ENCODE peak calls at places on chromosomes 3 and 15, in seven cellular contexts. J, F, K, R, G, I and Z are unnamed samples.
A peak's percentile ranks its signal among the peaks of the same experiment; 100 is the strongest.

GRCh38 chr3:175475765-175476164 is 616.6 kb downstream of the NAALADL2 start:
- DNase-seq in G (no peak), F (no peak), K (no peak), J (no peak), R (no peak), I (no peak), Z (no peak)

GRCh38 chr3:95460274-95460673 is 1354.1 kb upstream of the EPHA6 start:
- DNase-seq in J (no peak), R (no peak), G (no peak), F (no peak), K (no peak), I (no peak), Z (no peak)

GRCh38 chr15:78460737-78461136 is 22.7 kb downstream of the IREB2 start:
- DNase-seq in R (no peak), I (no peak), G (no peak), J (no peak), F (no peak), K (no peak), Z (no peak)

GRCh38 chr3:119582178-119582577 is 2.9 kb downstream of the ADPRH start:
- DNase-seq in K (no peak), G (no peak), I (peak; percentile 36), J (no peak), R (no peak), F (no peak), Z (no peak)

GRCh38 chr15:101296418-101297405 is 1.7 kb upstream of the SNRPA1 start:
- DNase-seq in R (no peak), J (no peak), F (no peak), G (no peak), I (no peak), K (no peak), Z (no peak)

GRCh38 chr15:82239685-82240391 is 22.7 kb downstream of the EFL1 start:
- DNase-seq in R (no peak), G (no peak), I (no peak), J (no peak), F (no peak), K (no peak), Z (no peak)

GRCh38 chr3:194101592-194102432 is 34.1 kb upstream of the HES1 start:
- DNase-seq in F (no peak), K (peak; percentile 58), J (no peak), G (no peak), I (no peak), R (no peak), Z (peak; percentile 56)

GRCh38 chr15:38195191-38195901 is 57.3 kb upstream of the SPRED1 start:
- DNase-seq in I (no peak), G (no peak), R (no peak), K (no peak), J (no peak), F (no peak), Z (no peak)

GRCh38 chr3:13932578-13933295 is 52.9 kb upstream of the WNT7A start:
- DNase-seq in J (no peak), K (no peak), R (no peak), G (no peak), F (no peak), I (no peak), Z (no peak)

GRCh38 chr3:69925506-69925905 is 74.0 kb upstream of the SAMMSON start:
- DNase-seq in F (no peak), G (no peak), R (no peak), J (peak; percentile 11), K (no peak), I (no peak), Z (no peak)

GRCh38 chr15:52680756-52681155 is 1.6 kb upstream of the ATOSA start:
- DNase-seq in J (no peak), G (no peak), I (no peak), F (no peak), R (no peak), K (no peak), Z (no peak)

GRCh38 chr3:158379517-158379916 is 191.5 kb upstream of the MLF1 start:
- DNase-seq in G (no peak), K (no peak), J (no peak), F (no peak), I (no peak), R (no peak), Z (no peak)

GRCh38 chr3:120791958-120792357 is 49.4 kb downstream of the GTF2E1 start:
- DNase-seq in R (no peak), F (peak; percentile 62), I (no peak), G (no peak), K (no peak), J (peak; percentile 32), Z (no peak)

GRCh38 chr15:91100561-91101355 is 701 bp downstream of the SV2B start:
- DNase-seq in R (no peak), K (no peak), I (no peak), J (peak; percentile 19), G (no peak), F (peak; percentile 6), Z (no peak)

GRCh38 chr3:65516998-65517397 is 521.7 kb downstream of the MAGI1 start:
- DNase-seq in I (no peak), G (no peak), F (no peak), R (no peak), J (no peak), K (no peak), Z (no peak)

GRCh38 chr3:53597136-53597915 is 102.9 kb downstream of the CACNA1D start:
- DNase-seq in I (no peak), R (no peak), K (no peak), G (no peak), F (no peak), J (no peak), Z (no peak)

GRCh38 chr15:93231261-93231939 is 142.4 kb upstream of the RGMA start:
- DNase-seq in J (no peak), K (no peak), I (no peak), F (no peak), G (no peak), R (no peak), Z (no peak)

GRCh38 chr3:187567026-187567425 is 103.2 kb downstream of the SST start:
- DNase-seq in F (no peak), K (no peak), J (peak; percentile 68), G (no peak), R (no peak), I (no peak), Z (no peak)

GRCh38 chr3:183513046-183513706 is 42.3 kb downstream of the KLHL6 start:
- DNase-seq in J (no peak), F (no peak), R (no peak), G (peak; percentile 46), I (peak; percentile 12), K (no peak), Z (no peak)

GRCh38 chr15:89492934-89493631 is 3.3 kb downstream of the RHCG start:
- DNase-seq in R (no peak), G (no peak), F (no peak), K (no peak), J (no peak), I (no peak), Z (no peak)

GRCh38 chr3:99366663-99367429 is 271.5 kb upstream of the COL8A1 start:
- DNase-seq in F (no peak), J (no peak), I (no peak), R (no peak), G (no peak), K (no peak), Z (no peak)

GRCh38 chr3:123818921-123819429 is 65.2 kb downstream of the MYLK start:
- DNase-seq in I (no peak), K (no peak), G (no peak), J (peak; percentile 24), R (no peak), F (peak; percentile 85), Z (no peak)

GRCh38 chr15:41772720-41773331 is 1.5 kb upstream of the MAPKBP1 start:
- DNase-seq in I (peak; percentile 41), R (no peak), F (peak; percentile 70), K (peak; percentile 59), J (peak; percentile 80), G (peak; percentile 49), Z (no peak)

GRCh38 chr3:52483577-52484495 is 11.3 kb upstream of the STAB1 start:
- DNase-seq in K (no peak), I (no peak), G (no peak), R (no peak), J (peak; percentile 81), F (peak; percentile 47), Z (no peak)

GRCh38 chr3:123336441-123336851 is 112.4 kb downstream of the ADCY5 start:
- DNase-seq in J (no peak), G (no peak), K (no peak), F (no peak), R (no peak), I (no peak), Z (no peak)

GRCh38 chr15:31297221-31297879 is 29.3 kb upstream of the KLF13 start:
- DNase-seq in J (no peak), K (no peak), I (no peak), G (no peak), R (no peak), F (no peak), Z (no peak)

GRCh38 chr15:100880139-100880896 is 687 bp downstream of the ALDH1A3 start:
- DNase-seq in J (peak; percentile 39), F (peak; percentile 29), G (no peak), K (no peak), R (no peak), I (no peak), Z (no peak)

GRCh38 chr3:163043074-163043473 is 1546.5 kb downstream of the OTOL1 start:
- DNase-seq in G (no peak), R (no peak), I (no peak), J (peak; percentile 11), K (no peak), F (no peak), Z (no peak)